ENCODE peak calls at places on chromosomes 6 and 20, in eight cellular contexts. O is cardiac muscle cell; E is right lobe of liver; A is ovary; P is tibial artery; Y is WERI-Rb-1; B is CD4-positive, CD25-positive, alpha-beta regulatory T cell; T is tibial nerve. U is an unnamed sample.

GRCh38 chr6:48110436-48111142 is 408 bp downstream of the PTCHD4 start:
- DNase-seq in O (no peak), E (no peak), A (no peak), P (no peak), Y (no peak), B (no peak), T (no peak), U (no peak)

GRCh38 chr20:49717693-49718092 is 4.0 kb upstream of the B4GALT5 start:
- DNase-seq in O (no peak), E (no peak), A (no peak), P (no peak), Y (no peak), B (no peak), T (no peak), U (no peak)

GRCh38 chr20:46564241-46564957 is 13.9 kb upstream of the OCSTAMP start:
- DNase-seq in O (no peak), E (no peak), A (no peak), P (no peak), Y (no peak), B (no peak), T (no peak), U (no peak)

GRCh38 chr6:116012471-116012949 is 48.2 kb downstream of the FRK start:
- DNase-seq in O (peak; percentile 62), E (peak; percentile 55), A (no peak), P (no peak), Y (no peak), B (no peak), T (no peak), U (no peak)

GRCh38 chr6:16769986-16770376 is 8.7 kb upstream of the ATXN1 start:
- DNase-seq in O (peak; percentile 79), E (no peak), A (no peak), P (no peak), Y (no peak), B (no peak), T (no peak), U (no peak)

GRCh38 chr6:117200067-117200466 is 65.3 kb upstream of the VGLL2 start:
- DNase-seq in O (no peak), E (no peak), A (no peak), P (no peak), Y (no peak), B (no peak), T (no peak), U (no peak)

GRCh38 chr20:23928788-23929187 is 49.2 kb upstream of the CST5 start:
- DNase-seq in O (no peak), E (peak; percentile 12), A (no peak), P (no peak), Y (no peak), B (peak; percentile 41), T (no peak), U (no peak)

GRCh38 chr20:61352381-61353260 is 100.6 kb downstream of the CDH4 start:
- DNase-seq in O (no peak), E (no peak), A (no peak), P (no peak), Y (no peak), B (no peak), T (no peak), U (no peak)

GRCh38 chr6:53062369-53062639 is 2.9 kb upstream of the FBXO9 start:
- DNase-seq in O (no peak), E (no peak), A (no peak), P (no peak), Y (no peak), B (no peak), T (no peak), U (no peak)

GRCh38 chr6:164887660-164888059 is 421.7 kb downstream of the C6orf118 start:
- DNase-seq in O (no peak), E (no peak), A (no peak), P (no peak), Y (no peak), B (no peak), T (no peak), U (no peak)
- H3K9me3 ChIP-seq in O (no peaks in the 10 kb centered on the region), E (no peaks in the 10 kb centered on the region), A (no peaks in the 10 kb centered on the region), P (no peaks in the 10 kb centered on the region), Y (no peaks in the 10 kb centered on the region), B (no peaks in the 10 kb centered on the region), T (no peaks in the 10 kb centered on the region), U (no peaks in the 10 kb centered on the region)

GRCh38 chr6:78744144-78744543 is 123.2 kb upstream of the IRAK1BP1 start:
- DNase-seq in O (no peak), E (no peak), A (no peak), P (no peak), Y (no peak), B (no peak), T (no peak), U (no peak)
- H3K9me3 ChIP-seq in O (no peaks in the 10 kb centered on the region), E (peaks cover 14% of the 10 kb centered on the region), A (no peaks in the 10 kb centered on the region), P (peaks cover 8% of the 10 kb centered on the region), Y (no peaks in the 10 kb centered on the region), B (peaks cover 9% of the 10 kb centered on the region), T (peaks cover 5% of the 10 kb centered on the region), U (no peaks in the 10 kb centered on the region)

GRCh38 chr6:125454351-125454750 is 152.6 kb upstream of the HDDC2 start:
- DNase-seq in O (no peak), E (no peak), A (no peak), P (no peak), Y (no peak), B (no peak), T (no peak), U (no peak)
- H3K9me3 ChIP-seq in O (peaks cover 3% of the 10 kb centered on the region), E (peaks cover 5% of the 10 kb centered on the region), A (no peaks in the 10 kb centered on the region), P (no peaks in the 10 kb centered on the region), Y (peaks cover 8% of the 10 kb centered on the region), B (peaks cover 16% of the 10 kb centered on the region), T (no peaks in the 10 kb centered on the region), U (peaks cover 2% of the 10 kb centered on the region)

GRCh38 chr20:31237763-31238162 is 19.7 kb upstream of the DEFB115 start:
- DNase-seq in O (no peak), E (no peak), A (no peak), P (no peak), Y (no peak), B (no peak), T (no peak), U (no peak)

GRCh38 chr20:31239139-31239538 is 18.3 kb upstream of the DEFB115 start:
- DNase-seq in O (no peak), E (no peak), A (no peak), P (no peak), Y (no peak), B (no peak), T (no peak), U (no peak)

DNA sequence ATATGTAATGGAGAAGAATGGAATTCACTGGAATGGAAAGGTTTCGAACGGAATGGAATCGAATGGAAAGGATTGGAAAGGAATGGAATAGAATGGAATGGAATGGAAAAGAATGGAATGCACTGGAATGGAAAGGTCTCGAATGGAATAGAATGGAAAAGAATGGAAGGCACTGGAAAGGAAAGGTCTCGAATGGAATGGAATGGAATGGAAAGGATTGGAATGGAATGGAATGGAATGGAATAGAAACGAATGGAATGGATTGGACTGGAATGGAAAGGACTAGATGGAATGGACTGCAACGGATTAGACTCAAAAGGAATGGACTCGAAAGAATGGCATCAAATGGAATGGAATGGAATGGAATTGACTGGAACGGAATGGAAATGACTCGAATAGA is 20.5 kb upstream of the DEFB115 start:
- DNase-seq in O (no peak), E (no peak), A (no peak), P (no peak), Y (no peak), B (no peak), T (no peak), U (no peak)
- H3K9me3 ChIP-seq in O (peaks cover 25% of the 10 kb centered on the region), E (peaks cover 43% of the 10 kb centered on the region), A (peaks cover 6% of the 10 kb centered on the region), P (peaks cover 52% of the 10 kb centered on the region), Y (peaks cover 15% of the 10 kb centered on the region), B (peaks cover 79% of the 10 kb centered on the region), T (peaks cover 4% of the 10 kb centered on the region), U (peaks cover 11% of the 10 kb centered on the region)

GRCh38 chr6:107941627-107942026 is 16.4 kb downstream of the SEC63 start:
- DNase-seq in O (no peak), E (no peak), A (no peak), P (no peak), Y (no peak), B (no peak), T (no peak), U (no peak)

GRCh38 chr6:107932580-107932979 is 25.4 kb downstream of the SEC63 start:
- DNase-seq in O (no peak), E (no peak), A (no peak), P (no peak), Y (no peak), B (no peak), T (no peak), U (no peak)

GRCh38 chr6:107931894-107932293 is 26.1 kb downstream of the SEC63 start:
- DNase-seq in O (no peak), E (no peak), A (no peak), P (no peak), Y (no peak), B (no peak), T (no peak), U (no peak)

GRCh38 chr6:107941199-107941598 is 16.8 kb downstream of the SEC63 start:
- DNase-seq in O (no peak), E (no peak), A (no peak), P (no peak), Y (no peak), B (no peak), T (no peak), U (no peak)

GRCh38 chr6:107936162-107936909 is 21.7 kb downstream of the SEC63 start:
- DNase-seq in O (no peak), E (no peak), A (no peak), P (no peak), Y (no peak), B (no peak), T (no peak), U (no peak)
- H3K9me3 ChIP-seq in O (no peaks in the 10 kb centered on the region), E (no peaks in the 10 kb centered on the region), A (no peaks in the 10 kb centered on the region), P (no peaks in the 10 kb centered on the region), Y (peaks cover 8% of the 10 kb centered on the region), B (no peaks in the 10 kb centered on the region), T (no peaks in the 10 kb centered on the region), U (no peaks in the 10 kb centered on the region)

DNA sequence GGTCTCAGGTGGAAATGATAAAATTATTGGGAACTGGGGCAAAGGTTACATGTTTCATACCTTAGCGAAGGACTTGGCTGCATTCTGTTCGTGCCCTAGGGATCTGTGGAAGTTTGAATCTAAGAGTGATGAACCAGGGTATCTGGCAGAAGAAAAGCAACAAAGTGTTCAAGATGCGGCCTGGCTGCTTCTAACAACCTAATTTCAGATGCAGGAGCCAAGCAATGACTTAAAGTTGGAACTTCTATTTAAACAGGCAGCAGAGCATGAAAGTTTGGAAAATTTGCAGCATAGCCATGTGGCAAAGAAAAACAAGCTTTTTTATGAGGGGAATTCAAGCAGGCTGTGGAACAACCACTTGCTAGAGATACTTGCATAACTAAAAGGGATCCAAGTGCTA is 73.5 kb downstream of the CD24 start:
- DNase-seq in O (no peak), E (no peak), A (no peak), P (no peak), Y (no peak), B (no peak), T (no peak), U (no peak)
- H3K9me3 ChIP-seq in O (no peaks in the 10 kb centered on the region), E (no peaks in the 10 kb centered on the region), A (no peaks in the 10 kb centered on the region), P (peaks cover 21% of the 10 kb centered on the region), Y (peaks cover 5% of the 10 kb centered on the region), B (no peaks in the 10 kb centered on the region), T (no peaks in the 10 kb centered on the region), U (peaks cover 11% of the 10 kb centered on the region)

DNA sequence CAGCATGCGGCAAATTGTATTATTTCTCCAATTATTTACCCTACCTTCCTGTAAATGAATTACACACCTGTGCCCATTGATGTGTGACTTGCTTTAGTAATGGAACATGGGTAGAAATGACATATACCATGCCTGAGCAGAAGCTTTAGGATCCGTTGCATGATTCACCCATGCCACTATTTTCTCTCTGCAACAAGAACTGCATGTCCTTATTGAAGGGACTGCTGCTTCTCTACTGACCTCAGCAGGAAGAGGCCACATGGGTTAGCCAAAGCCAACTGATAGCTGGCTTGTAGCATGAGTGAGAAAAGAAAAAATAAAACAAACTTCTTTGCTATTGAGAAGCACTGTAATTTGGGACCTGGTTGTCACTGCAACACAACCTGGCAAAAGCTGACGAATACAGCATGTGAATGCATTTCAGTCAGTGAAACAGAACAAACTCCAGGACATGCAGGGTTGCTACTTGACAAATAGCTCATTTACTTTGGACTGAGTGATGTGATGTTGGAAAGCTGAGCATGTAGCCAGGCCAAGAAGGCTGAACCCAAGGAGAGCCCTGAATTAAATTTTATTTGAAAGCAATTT is 99.2 kb downstream of the BCAS1 start:
- DNase-seq in O (no peak), E (no peak), A (no peak), P (no peak), Y (no peak), B (no peak), T (no peak), U (no peak)
- H3K9me3 ChIP-seq in O (no peaks in the 10 kb centered on the region), E (no peaks in the 10 kb centered on the region), A (no peaks in the 10 kb centered on the region), P (no peaks in the 10 kb centered on the region), Y (peaks cover 8% of the 10 kb centered on the region), B (no peaks in the 10 kb centered on the region), T (no peaks in the 10 kb centered on the region), U (no peaks in the 10 kb centered on the region)